ENCODE peak calls at places on chromosomes 4 and X, in eight cellular contexts. Z, U, Y, I, N, J, X and C are unnamed samples.
A peak's percentile ranks its signal among the peaks of the same experiment; 100 is the strongest.

GRCh38 chr4:22129454-22130075 is 181.0 kb upstream of the KCNIP4 start:
- DNase-seq in Z (no peak), U (no peak), Y (peak; percentile 51), I (no peak), N (no peak), J (peak; percentile 8), X (peak; percentile 69), C (no peak)

GRCh38 chrX:100895365-100896075 is 21.4 kb upstream of the NOX1 start:
- DNase-seq in Z (no peak), U (no peak), Y (peak; percentile 52), I (no peak), N (no peak), J (peak; percentile 12), X (peak; percentile 57), C (no peak)

GRCh38 chrX:15947648-15948317 is 93.2 kb upstream of the AP1S2 start:
- DNase-seq in Z (no peak), U (no peak), Y (peak; percentile 41), I (no peak), N (no peak), J (peak; percentile 34), X (peak; percentile 81), C (no peak)

GRCh38 chr4:77035153-77035552 is 40.6 kb downstream of the CCNI start:
- DNase-seq in Z (no peak), U (no peak), Y (no peak), I (no peak), N (no peak), J (no peak), X (no peak), C (no peak)

GRCh38 chrX:133588827-133589226 is 173.5 kb upstream of the GPC4 start:
- DNase-seq in Z (no peak), U (no peak), Y (no peak), I (no peak), N (no peak), J (no peak), X (no peak), C (no peak)

GRCh38 chr4:44651425-44651824 is at the start of gene YIPF7:
- DNase-seq in Z (no peak), U (no peak), Y (no peak), I (no peak), N (no peak), J (no peak), X (no peak), C (no peak)

GRCh38 chrX:53440101-53440500 is 5.9 kb upstream of the HSD17B10 start:
- DNase-seq in Z (no peak), U (no peak), Y (no peak), I (no peak), N (no peak), J (no peak), X (no peak), C (no peak)

GRCh38 chr4:85426366-85426765 is 48.6 kb upstream of the ARHGAP24 start:
- DNase-seq in Z (no peak), U (no peak), Y (no peak), I (no peak), N (no peak), J (no peak), X (no peak), C (no peak)

GRCh38 chr4:113584407-113585150 is 177.0 kb downstream of the CAMK2D start:
- DNase-seq in Z (peak; percentile 57), U (no peak), Y (peak; percentile 70), I (no peak), N (no peak), J (peak; percentile 36), X (peak; percentile 13), C (no peak)

GRCh38 chr4:3707423-3708102 is 58.6 kb upstream of the ADRA2C start:
- DNase-seq in Z (peak; percentile 24), U (no peak), Y (no peak), I (no peak), N (no peak), J (no peak), X (no peak), C (no peak)

GRCh38 chrX:148380614-148381561 is 119.5 kb upstream of the AFF2 start:
- DNase-seq in Z (no peak), U (no peak), Y (no peak), I (no peak), N (no peak), J (no peak), X (no peak), C (peak; percentile 11)

GRCh38 chr4:61200991-61201526 is 933 bp downstream of the ADGRL3 start:
- DNase-seq in Z (peak; percentile 42), U (no peak), Y (peak; percentile 49), I (no peak), N (no peak), J (no peak), X (peak; percentile 63), C (no peak)

GRCh38 chr4:17690135-17690534 is 75.7 kb downstream of the MED28 start:
- DNase-seq in Z (no peak), U (no peak), Y (no peak), I (no peak), N (no peak), J (no peak), X (no peak), C (no peak)

GRCh38 chrX:17007134-17007768 is 60.8 kb downstream of the REPS2 start:
- DNase-seq in Z (no peak), U (no peak), Y (peak; percentile 43), I (no peak), N (no peak), J (peak; percentile 20), X (peak; percentile 41), C (no peak)

GRCh38 chr4:11426716-11427115 is 2.0 kb downstream of the HS3ST1 start:
- DNase-seq in Z (no peak), U (no peak), Y (peak; percentile 2), I (no peak), N (no peak), J (no peak), X (peak; percentile 33), C (no peak)
- H3K27ac ChIP-seq in Z (no peak overlapping the region), U (no peak overlapping the region), Y (no peak overlapping the region), I (no peak overlapping the region), N (no peak overlapping the region), J (no peak overlapping the region), X (no peak overlapping the region), C (no peak overlapping the region)

DNA sequence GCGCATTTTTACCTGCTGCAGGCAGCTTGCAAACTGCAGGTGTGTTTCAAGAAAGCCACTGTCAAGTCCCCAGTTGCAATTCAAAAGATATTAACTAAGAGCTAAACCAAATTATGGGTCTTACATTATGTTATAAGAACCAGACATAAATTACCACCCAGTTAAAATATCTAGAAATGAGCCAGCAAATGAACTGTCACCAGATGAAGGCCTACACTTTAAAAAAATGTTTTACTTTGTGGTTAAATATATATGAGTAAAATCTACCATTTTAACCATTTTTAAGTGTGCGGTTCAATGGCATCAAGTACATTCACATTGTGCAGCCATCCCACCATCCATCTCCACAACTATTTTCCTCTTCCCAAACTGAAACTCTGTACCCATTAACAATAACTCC is 32.0 kb upstream of the TMEM131L start:
- DNase-seq in Z (no peak), U (no peak), Y (no peak), I (no peak), N (no peak), J (no peak), X (no peak), C (no peak)
- H3K4me3 ChIP-seq in Z (no peak overlapping the region), U (no peak overlapping the region), Y (no peak overlapping the region), I (no peak overlapping the region), N (no peak overlapping the region), J (no peak overlapping the region), X (no peak overlapping the region), C (no peak overlapping the region)

GRCh38 chrX:7261672-7262332 is 113.8 kb upstream of the PUDP start:
- DNase-seq in Z (no peak), U (no peak), Y (no peak), I (no peak), N (no peak), J (no peak), X (no peak), C (no peak)
- H3K4me1 ChIP-seq in Z (no peaks in the 10 kb centered on the region), U (no peaks in the 10 kb centered on the region), Y (no peaks in the 10 kb centered on the region), I (no peaks in the 10 kb centered on the region), N (no peaks in the 10 kb centered on the region), J (no peaks in the 10 kb centered on the region), X (no peaks in the 10 kb centered on the region), C (no peaks in the 10 kb centered on the region)

GRCh38 chr4:139018501-139018900 is 2.9 kb downstream of the NOCT start:
- DNase-seq in Z (no peak), U (no peak), Y (no peak), I (no peak), N (no peak), J (no peak), X (no peak), C (no peak)
- H3K27ac ChIP-seq in Z (peak overlapping the region; percentile 18), U (no peak overlapping the region), Y (no peak overlapping the region), I (no peak overlapping the region), N (no peak overlapping the region), J (no peak overlapping the region), X (no peak overlapping the region), C (no peak overlapping the region)

GRCh38 chrX:45762699-45763647 is 562.3 kb upstream of the DIPK2B start:
- DNase-seq in Z (no peak), U (no peak), Y (no peak), I (no peak), N (no peak), J (no peak), X (no peak), C (no peak)
- H3K4me3 ChIP-seq in Z (no peak overlapping the region), U (no peak overlapping the region), Y (peak overlapping the region; percentile 24), I (no peak overlapping the region), N (no peak overlapping the region), J (no peak overlapping the region), X (no peak overlapping the region), C (no peak overlapping the region)

DNA sequence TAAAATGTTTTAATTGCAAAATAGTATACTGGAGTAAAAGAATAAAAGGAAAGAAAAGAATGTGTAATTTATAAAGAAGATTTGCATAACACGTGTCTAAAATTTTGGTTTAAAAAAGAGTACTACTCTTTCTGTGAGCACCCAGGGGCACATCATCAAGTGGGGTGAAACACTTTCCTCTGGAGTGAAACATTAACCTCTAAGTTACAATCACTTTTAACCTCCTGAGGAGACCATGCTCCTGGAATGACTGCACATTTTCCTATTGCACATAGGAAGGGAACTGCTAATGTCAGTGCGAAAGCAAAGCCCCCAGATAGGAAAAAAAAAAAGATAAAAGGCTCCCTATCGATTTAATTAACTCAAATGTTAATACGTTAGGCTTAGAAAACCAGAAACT is 13.3 kb downstream of the VEGFC start:
- DNase-seq in Z (no peak), U (no peak), Y (no peak), I (no peak), N (no peak), J (no peak), X (no peak), C (no peak)
- H3K4me1 ChIP-seq in Z (peaks cover 13% of the 10 kb centered on the region), U (no peaks in the 10 kb centered on the region), Y (peaks cover 13% of the 10 kb centered on the region), I (peaks cover 5% of the 10 kb centered on the region), N (no peaks in the 10 kb centered on the region), J (no peaks in the 10 kb centered on the region), X (peaks cover 6% of the 10 kb centered on the region), C (no peaks in the 10 kb centered on the region)